ENCODE peak calls at places on chromosomes 3 and 15, in eight cellular contexts. One of them, this sample, is unnamed.

GRCh38 chr15:66789029-66790025 is 87.3 kb downstream of the SMAD6 start:
- DNase-seq in GM23248: peak
- DNase-seq in mucosa of gallbladder: peak
- DNase-seq in T-cell: no peak
- DNase-seq in HCEC 1CT: peak
- DNase-seq in GM18507: no peak
- DNase-seq in nephron progenitor cell: no peak
- DNase-seq in esophagus squamous epithelium: no peak
- DNase-seq in this sample: no peak

GRCh38 chr3:195260286-195260905 is 10.6 kb downstream of the XXYLT1 start:
- DNase-seq in GM23248: peak
- DNase-seq in mucosa of gallbladder: peak
- DNase-seq in T-cell: no peak
- DNase-seq in HCEC 1CT: no peak
- DNase-seq in GM18507: no peak
- DNase-seq in nephron progenitor cell: no peak
- DNase-seq in esophagus squamous epithelium: no peak
- DNase-seq in this sample: no peak

GRCh38 chr3:122975924-122976293 is 51.7 kb downstream of the SEMA5B start:
- DNase-seq in GM23248: no peak
- DNase-seq in mucosa of gallbladder: no peak
- DNase-seq in T-cell: no peak
- DNase-seq in HCEC 1CT: no peak
- DNase-seq in GM18507: no peak
- DNase-seq in nephron progenitor cell: no peak
- DNase-seq in esophagus squamous epithelium: no peak
- DNase-seq in this sample: no peak

GRCh38 chr15:78387678-78388077 is 47.5 kb downstream of the CRABP1 start:
- DNase-seq in GM23248: no peak
- DNase-seq in mucosa of gallbladder: no peak
- DNase-seq in T-cell: no peak
- DNase-seq in HCEC 1CT: no peak
- DNase-seq in GM18507: no peak
- DNase-seq in nephron progenitor cell: no peak
- DNase-seq in esophagus squamous epithelium: no peak
- DNase-seq in this sample: no peak

GRCh38 chr3:169387751-169388696 is 275.5 kb downstream of the MECOM start:
- DNase-seq in GM23248: peak
- DNase-seq in mucosa of gallbladder: no peak
- DNase-seq in T-cell: no peak
- DNase-seq in HCEC 1CT: no peak
- DNase-seq in GM18507: no peak
- DNase-seq in nephron progenitor cell: no peak
- DNase-seq in esophagus squamous epithelium: no peak
- DNase-seq in this sample: no peak

GRCh38 chr3:146382386-146382785 is 87.0 kb downstream of the PLSCR2 start:
- DNase-seq in GM23248: peak
- DNase-seq in mucosa of gallbladder: no peak
- DNase-seq in T-cell: no peak
- DNase-seq in HCEC 1CT: peak
- DNase-seq in GM18507: no peak
- DNase-seq in nephron progenitor cell: no peak
- DNase-seq in esophagus squamous epithelium: no peak
- DNase-seq in this sample: no peak

GRCh38 chr3:118267588-118267987 is 767.1 kb downstream of the IGSF11 start:
- DNase-seq in GM23248: no peak
- DNase-seq in mucosa of gallbladder: no peak
- DNase-seq in T-cell: no peak
- DNase-seq in HCEC 1CT: no peak
- DNase-seq in GM18507: no peak
- DNase-seq in nephron progenitor cell: no peak
- DNase-seq in esophagus squamous epithelium: no peak
- DNase-seq in this sample: no peak

GRCh38 chr15:52331490-52332240 is 36.1 kb upstream of the MYO5C start:
- DNase-seq in GM23248: peak
- DNase-seq in mucosa of gallbladder: peak
- DNase-seq in T-cell: peak
- DNase-seq in HCEC 1CT: peak
- DNase-seq in GM18507: peak
- DNase-seq in nephron progenitor cell: no peak
- DNase-seq in esophagus squamous epithelium: no peak
- DNase-seq in this sample: peak

GRCh38 chr3:61564405-61565059 is 3.2 kb downstream of the PTPRG start:
- DNase-seq in GM23248: peak
- DNase-seq in mucosa of gallbladder: peak
- DNase-seq in T-cell: no peak
- DNase-seq in HCEC 1CT: peak
- DNase-seq in GM18507: no peak
- DNase-seq in nephron progenitor cell: peak
- DNase-seq in esophagus squamous epithelium: no peak
- DNase-seq in this sample: no peak

GRCh38 chr3:45832691-45833090 is 9.2 kb downstream of the LZTFL1 start:
- DNase-seq in GM23248: peak
- DNase-seq in mucosa of gallbladder: no peak
- DNase-seq in T-cell: no peak
- DNase-seq in HCEC 1CT: no peak
- DNase-seq in GM18507: no peak
- DNase-seq in nephron progenitor cell: no peak
- DNase-seq in esophagus squamous epithelium: no peak
- DNase-seq in this sample: no peak

GRCh38 chr3:354433-354832 is 157.9 kb downstream of the CHL1 start:
- DNase-seq in GM23248: peak
- DNase-seq in mucosa of gallbladder: peak
- DNase-seq in T-cell: no peak
- DNase-seq in HCEC 1CT: peak
- DNase-seq in GM18507: no peak
- DNase-seq in nephron progenitor cell: peak
- DNase-seq in esophagus squamous epithelium: no peak
- DNase-seq in this sample: no peak

GRCh38 chr3:26438981-26439884 is 183.3 kb upstream of the LRRC3B start:
- DNase-seq in GM23248: no peak
- DNase-seq in mucosa of gallbladder: no peak
- DNase-seq in T-cell: no peak
- DNase-seq in HCEC 1CT: no peak
- DNase-seq in GM18507: no peak
- DNase-seq in nephron progenitor cell: no peak
- DNase-seq in esophagus squamous epithelium: no peak
- DNase-seq in this sample: no peak

GRCh38 chr3:190996376-190996775 is 133.9 kb upstream of the GMNC start:
- DNase-seq in GM23248: no peak
- DNase-seq in mucosa of gallbladder: no peak
- DNase-seq in T-cell: no peak
- DNase-seq in HCEC 1CT: no peak
- DNase-seq in GM18507: no peak
- DNase-seq in nephron progenitor cell: no peak
- DNase-seq in esophagus squamous epithelium: no peak
- DNase-seq in this sample: no peak

GRCh38 chr15:75107905-75108838 is 84.8 kb downstream of the PPCDC start:
- DNase-seq in GM23248: peak
- DNase-seq in mucosa of gallbladder: peak
- DNase-seq in T-cell: peak
- DNase-seq in HCEC 1CT: peak
- DNase-seq in GM18507: no peak
- DNase-seq in nephron progenitor cell: no peak
- DNase-seq in esophagus squamous epithelium: no peak
- DNase-seq in this sample: no peak

This sample was measured in T follicular helper cell.